ENCODE peak calls at places on chromosomes 6 and 20, in six cellular contexts. S, G, P, B, I and R are unnamed samples. For H3K4me1, the result is how much of the 10 kb centered on the place peaks cover.

GRCh38 chr6:111973897-111974639 is 79.8 kb upstream of the CCN6 start:
- DNase-seq in S (no peak), P (no peak), I (no peak), B (peak), G (no peak), R (no peak)

GRCh38 chr20:22333885-22334545 is 250.4 kb downstream of the FOXA2 start:
- DNase-seq in S (peak), I (peak), G (peak), P (peak), B (peak), R (peak)

GRCh38 chr6:44072959-44073611 is 54.2 kb downstream of the MRPL14 start:
- DNase-seq in G (peak), B (peak), P (peak), I (peak), S (peak), R (peak)

GRCh38 chr20:51678041-51678697 is 90.0 kb downstream of the ATP9A start:
- DNase-seq in B (no peak), G (peak), I (no peak), S (no peak), P (peak), R (no peak)

GRCh38 chr6:71482742-71483141 is 194.1 kb downstream of the OGFRL1 start:
- DNase-seq in B (peak), I (no peak), S (peak), G (no peak), P (no peak), R (peak)

GRCh38 chr6:56849876-56850275 is 105.0 kb upstream of the BEND6 start:
- DNase-seq in B (peak), I (no peak), P (peak), G (peak), S (peak), R (no peak)

GRCh38 chr6:158560787-158561246 is 926 bp downstream of the TMEM181 start:
- DNase-seq in I (peak), S (no peak), B (peak), G (peak), P (peak), R (peak)

GRCh38 chr20:25302596-25302995 is 54.7 kb downstream of the PYGB start:
- DNase-seq in P (no peak), I (no peak), G (no peak), S (no peak), B (no peak), R (no peak)

GRCh38 chr6:151482290-151482689 is 11.5 kb upstream of the CCDC170 start:
- DNase-seq in S (no peak), I (peak), B (peak), P (no peak), G (no peak), R (peak)

GRCh38 chr6:44464527-44465310 is 77.2 kb downstream of the CDC5L start:
- DNase-seq in P (peak), S (no peak), I (no peak), G (no peak), B (no peak), R (no peak)

GRCh38 chr6:170095273-170095976 is 195.5 kb downstream of the DLL1 start:
- DNase-seq in I (no peak), B (no peak), S (no peak), P (no peak), G (no peak), R (no peak)

GRCh38 chr6:142952614-142953013 is 7.6 kb upstream of the HIVEP2 start:
- DNase-seq in P (no peak), I (no peak), S (no peak), G (no peak), B (no peak), R (no peak)

GRCh38 chr6:16760536-16761468 is at the start of gene ATXN1:
- DNase-seq in I (peak), S (peak), G (peak), P (peak), B (no peak), R (peak)

GRCh38 chr20:22402990-22403859 is 181.1 kb downstream of the FOXA2 start:
- DNase-seq in I (peak), P (peak), G (peak), S (no peak), B (no peak), R (no peak)

GRCh38 chr6:101926149-101926925 is 532.8 kb downstream of the GRIK2 start:
- DNase-seq in P (no peak), B (no peak), I (no peak), G (no peak), S (no peak), R (no peak)

GRCh38 chr20:36620917-36621316 is 15.3 kb downstream of the RAB5IF start:
- DNase-seq in G (no peak), B (no peak), P (no peak), I (no peak), S (no peak), R (no peak)

GRCh38 chr6:30101939-30102700 is 10.8 kb downstream of the TRIM31 start:
- DNase-seq in P (peak), S (peak), B (peak), I (peak), G (peak), R (peak)

GRCh38 chr6:147507162-147508072 is 1.1 kb upstream of the SAMD5 start:
- DNase-seq in I (peak), S (peak), P (peak), B (no peak), G (peak), R (peak)

GRCh38 chr6:153131037-153131981 is at the start of gene RGS17:
- DNase-seq in P (peak), G (peak), B (peak), S (peak), I (peak), R (peak)

GRCh38 chr6:43791752-43792422 is 21.9 kb downstream of the VEGFA start:
- DNase-seq in G (no peak), P (no peak), I (no peak), B (no peak), S (no peak), R (no peak)

GRCh38 chr6:47161176-47161687 is 119.1 kb upstream of the ADGRF1 start:
- DNase-seq in B (peak), P (no peak), S (peak), I (no peak), G (no peak), R (no peak)

GRCh38 chr6:83265384-83265783 is 72.2 kb downstream of the RWDD2A start:
- DNase-seq in I (no peak), P (no peak), B (peak), G (no peak), S (peak), R (no peak)

GRCh38 chr6:167091149-167092107 is 31.5 kb upstream of the CCR6 start:
- DNase-seq in I (no peak), S (no peak), G (no peak), B (no peak), P (no peak), R (no peak)

GRCh38 chr6:16477367-16478149 is 239.2 kb downstream of the GMPR start:
- DNase-seq in S (no peak), P (no peak), B (no peak), G (no peak), I (no peak), R (peak)

GRCh38 chr6:142926494-142927273 is 18.3 kb downstream of the HIVEP2 start:
- DNase-seq in I (peak), G (peak), P (peak), B (peak), S (peak), R (peak)

GRCh38 chr6:69022991-69023390 is 387.9 kb downstream of the ADGRB3 start:
- DNase-seq in P (no peak), G (no peak), B (peak), I (no peak), S (peak), R (peak)

GRCh38 chr6:44022296-44022661 is 105.0 kb downstream of the MRPL14 start:
- DNase-seq in P (no peak), B (peak), S (no peak), I (no peak), G (no peak), R (peak)

GRCh38 chr20:58109126-58109880 is 119.2 kb downstream of the ANKRD60 start:
- DNase-seq in S (peak), G (no peak), I (no peak), B (peak), P (no peak), R (no peak)

DNA sequence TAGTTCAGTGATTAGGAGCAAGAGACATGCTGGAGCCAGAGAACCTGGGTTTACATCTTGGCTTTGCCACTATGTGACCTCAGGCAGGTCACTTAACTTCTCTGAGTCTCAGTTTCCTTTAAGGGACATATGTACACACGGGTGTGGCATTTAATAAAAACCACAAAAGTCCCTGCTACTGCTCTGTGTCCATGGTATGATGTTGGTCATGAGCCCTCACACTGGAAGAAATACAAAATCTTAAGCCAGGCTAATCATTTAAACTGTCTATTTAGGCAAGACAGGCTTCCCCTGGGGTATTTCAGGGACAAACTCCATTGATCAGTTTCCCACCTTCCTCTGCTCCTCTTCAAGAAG is 12.9 kb upstream of the PTGIS start:
- DNase-seq in G (no peak), P (no peak), I (no peak), B (no peak), S (no peak), R (no peak)
- H3K4me1 ChIP-seq in G (under half), P (under half), I (under half), B (under half), S (under half), R (under half)

DNA sequence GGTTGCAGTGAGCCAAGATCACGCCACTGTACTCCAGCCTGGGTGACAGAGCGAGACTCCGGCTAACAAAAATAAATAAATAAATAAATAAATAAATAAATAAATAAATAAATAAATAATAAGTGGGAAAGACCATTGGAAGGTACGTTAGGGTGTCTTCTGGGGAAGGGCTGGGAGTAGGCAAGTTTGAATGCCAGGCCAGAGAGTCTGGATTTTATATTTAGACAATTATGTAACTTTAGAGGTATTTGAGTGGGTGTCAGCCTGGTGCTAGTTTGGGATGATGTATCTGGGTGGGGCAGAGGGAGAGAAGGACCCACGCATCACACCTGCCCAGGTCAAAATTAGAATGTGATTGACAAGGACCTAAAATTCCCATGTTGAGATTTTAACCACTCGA is 108.5 kb upstream of the PRND start:
- DNase-seq in P (no peak), G (no peak), B (no peak), I (no peak), S (peak), R (no peak)
- H3K27ac ChIP-seq in P (no peak), G (no peak), B (no peak), I (no peak), S (peak), R (no peak)

DNA sequence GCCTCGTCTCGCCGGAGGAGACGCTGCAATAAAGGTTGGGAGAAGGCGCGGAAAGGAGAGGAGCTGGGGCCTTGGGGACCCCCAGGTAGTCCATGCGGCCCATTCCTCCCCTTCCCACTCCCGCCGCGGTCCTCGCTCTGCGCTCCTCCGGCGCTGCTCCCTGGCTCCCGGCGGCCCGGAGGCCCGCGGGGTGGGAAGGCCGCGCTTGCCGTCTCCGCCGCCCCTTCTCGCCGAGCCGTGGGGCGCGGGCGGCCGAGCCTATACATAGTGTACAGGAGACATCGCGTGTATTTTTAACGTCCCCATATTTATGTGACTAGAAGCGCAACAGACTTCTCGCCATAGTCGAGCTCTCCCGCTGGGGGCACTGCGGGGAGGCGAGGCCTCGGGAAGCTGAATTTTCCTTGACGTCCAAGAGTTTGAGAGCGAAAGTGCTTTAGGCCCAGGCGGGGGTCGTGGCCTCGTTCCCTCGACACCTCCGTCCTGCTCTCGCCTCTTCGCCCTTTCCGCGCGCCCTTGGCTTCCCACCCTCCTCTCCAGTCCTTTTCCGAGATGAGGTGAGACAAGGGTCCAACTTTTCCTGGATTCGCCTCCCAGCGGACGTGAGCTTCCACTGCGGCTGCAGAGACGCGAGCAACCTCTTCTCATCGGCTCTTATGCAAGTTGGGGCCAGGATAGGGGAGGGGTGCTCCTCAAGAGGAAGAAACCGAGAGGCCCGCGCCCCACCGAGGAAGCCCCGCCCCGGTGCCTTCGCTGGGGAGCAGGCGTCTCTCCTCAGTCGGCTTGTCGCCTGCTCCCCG is 29.0 kb downstream of the SLC12A5 start:
- DNase-seq in B (peak), S (no peak), I (peak), P (peak), G (peak), R (peak)
- TF ChIP-seq EZH2 in B (no peak), S (no peak), I (peak), P (peak), G (peak), R (no peak)

DNA sequence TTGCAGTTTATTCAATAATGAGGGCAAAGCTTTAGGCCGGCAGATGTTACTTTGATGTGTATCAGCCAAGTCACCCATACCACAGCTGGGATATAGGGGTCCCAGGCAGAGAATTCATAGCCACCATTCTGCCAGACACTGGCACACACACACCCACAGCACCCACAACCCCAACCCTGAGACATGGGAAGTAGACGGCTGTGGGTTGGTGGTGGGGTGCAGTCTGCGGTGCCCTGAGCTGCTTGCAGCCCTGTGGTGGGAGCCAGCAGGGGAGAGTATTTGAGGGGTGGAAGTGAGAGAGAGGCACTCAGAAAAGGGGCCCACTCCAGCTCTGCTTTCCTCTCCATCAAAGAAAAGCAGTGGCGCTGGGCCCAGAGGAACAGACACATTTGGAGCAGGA is 125.3 kb downstream of the FOXO3 start:
- DNase-seq in G (no peak), B (no peak), I (no peak), P (no peak), S (no peak), R (no peak)
- H3K4me1 ChIP-seq in G (under half), B (under half), I (under half), P (under half), S (half or more), R (under half)

GRCh38 chr20:10541668-10542411 is 106.7 kb downstream of the SLX4IP start:
- DNase-seq in G (no peak), B (no peak), S (no peak), P (no peak), I (no peak), R (peak)
- H3K27ac ChIP-seq in G (no peak), B (no peak), S (peak), P (no peak), I (peak), R (peak)

GRCh38 chr6:10413850-10414765 is 766 bp downstream of the TFAP2A start:
- DNase-seq in S (peak), B (no peak), P (peak), I (peak), G (peak), R (no peak)

GRCh38 chr6:10411915-10412164 is 3.0 kb downstream of the TFAP2A start:
- DNase-seq in P (no peak), S (no peak), I (no peak), G (no peak), B (no peak), R (peak)

GRCh38 chr6:10411131-10411914 is 3.6 kb downstream of the TFAP2A start:
- DNase-seq in I (no peak), S (peak), P (peak), G (peak), B (no peak), R (no peak)

GRCh38 chr6:10412948-10413849 is 1.7 kb downstream of the TFAP2A start:
- DNase-seq in G (peak), I (peak), B (no peak), P (peak), S (peak), R (no peak)

GRCh38 chr6:10412165-10412947 is 2.5 kb downstream of the TFAP2A start:
- DNase-seq in P (peak), I (peak), B (peak), S (peak), G (peak), R (no peak)
- TF ChIP-seq EZH2 in P (no peak), I (no peak), B (no peak), S (no peak), G (no peak), R (peak)

DNA sequence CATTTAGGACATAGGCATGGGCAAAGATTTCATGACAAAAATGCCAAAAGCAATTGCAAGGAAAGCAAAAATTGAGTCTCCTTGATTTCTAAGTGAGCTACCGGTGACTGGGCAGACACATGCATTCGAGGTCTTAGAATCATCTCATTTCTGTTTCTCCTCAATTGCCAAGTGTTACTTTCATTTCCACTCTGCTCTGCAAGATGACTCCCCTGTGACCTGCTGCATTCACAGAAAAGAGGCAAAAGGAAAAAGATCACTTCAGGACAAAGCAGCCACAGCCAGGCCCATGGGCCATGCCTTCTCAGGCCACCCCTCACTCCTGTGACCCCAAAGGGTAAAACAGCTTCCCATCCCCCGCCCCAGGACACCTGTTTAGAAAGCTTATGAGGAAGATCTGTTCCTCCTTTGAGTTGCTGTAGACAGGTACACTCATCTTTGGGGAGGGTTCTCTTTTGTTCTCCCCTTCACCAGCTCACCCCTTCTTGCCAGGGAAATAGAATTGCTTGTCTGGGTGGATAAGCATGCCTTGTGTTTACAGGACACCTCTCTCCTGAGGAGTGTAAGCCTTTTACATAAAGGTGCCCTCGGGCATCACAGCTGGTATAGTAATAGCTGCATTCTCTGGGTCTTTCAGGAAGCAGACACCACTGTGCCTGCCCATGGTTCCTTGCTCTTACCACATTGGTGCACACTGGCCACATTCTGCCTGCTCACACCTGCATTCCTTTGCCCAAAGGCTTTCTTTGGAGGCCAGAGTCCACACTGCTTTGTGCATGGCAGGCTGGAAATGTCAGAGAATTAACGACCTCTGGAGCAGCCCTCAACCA is 105.0 kb downstream of the SLC24A3 start:
- DNase-seq in I (no peak), P (no peak), G (peak), B (no peak), S (no peak), R (no peak)
- H3K4me1 ChIP-seq in I (under half), P (under half), G (under half), B (under half), S (under half), R (under half)

DNA sequence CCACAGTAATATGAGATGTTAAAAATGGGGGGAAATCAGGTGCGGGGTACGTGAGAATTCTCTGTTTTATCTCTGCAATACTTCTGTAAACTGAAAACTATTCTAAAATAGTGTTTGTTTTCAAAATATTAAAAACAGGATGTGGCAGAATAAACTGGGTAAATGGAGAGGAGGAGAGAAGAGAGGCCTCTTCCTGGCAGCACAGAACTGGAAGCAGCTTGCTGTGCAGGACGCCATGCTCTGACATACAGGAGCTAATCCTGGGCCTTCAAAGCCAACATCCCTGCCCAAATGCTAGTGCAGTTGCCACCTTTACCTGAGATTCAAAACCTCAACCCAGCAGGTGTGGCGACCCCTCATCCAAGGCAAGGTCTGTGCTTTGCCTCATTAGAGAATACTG is 67.5 kb downstream of the SCML4 start:
- DNase-seq in P (no peak), B (no peak), I (no peak), G (no peak), S (no peak), R (no peak)
- H3K27ac ChIP-seq in P (no peak), B (no peak), I (no peak), G (no peak), S (no peak), R (no peak)

GRCh38 chr6:14455442-14455841 is 337.9 kb downstream of the CD83 start:
- DNase-seq in I (no peak), P (no peak), B (no peak), S (no peak), G (no peak), R (no peak)
- TF ChIP-seq EZH2 in I (no peak), P (no peak), B (no peak), S (no peak), G (no peak), R (no peak)